ENCODE peak calls at places on chromosomes 1 and 21, in seven cellular contexts. U, C, F, T, Z, K and O are unnamed samples.

GRCh38 chr1:229165327-229165726 is 105.6 kb upstream of the RAB4A start:
- DNase-seq in U (no peak), C (no peak), F (no peak), T (no peak), Z (no peak), K (peak), O (no peak)

GRCh38 chr1:169070547-169070946 is 35.9 kb upstream of the ATP1B1 start:
- DNase-seq in U (no peak), C (no peak), F (no peak), T (no peak), Z (no peak), K (no peak), O (peak)

GRCh38 chr1:42936309-42937078 is 22.2 kb downstream of the SLC2A1 start:
- DNase-seq in U (peak), C (peak), F (no peak), T (no peak), Z (no peak), K (no peak), O (no peak)

GRCh38 chr1:197557302-197557701 is 218.0 kb downstream of the DENND1B start:
- DNase-seq in U (no peak), C (no peak), F (no peak), T (no peak), Z (no peak), K (peak), O (no peak)

GRCh38 chr1:222095606-222096475 is 354.0 kb upstream of the DUSP10 start:
- DNase-seq in U (peak), C (peak), F (peak), T (peak), Z (peak), K (peak), O (no peak)

GRCh38 chr1:160674415-160674814 is 27.6 kb upstream of the SLAMF1 start:
- DNase-seq in U (no peak), C (no peak), F (no peak), T (no peak), Z (no peak), K (no peak), O (no peak)

GRCh38 chr1:200530551-200531261 is 89.8 kb downstream of the KIF14 start:
- DNase-seq in U (no peak), C (no peak), F (no peak), T (no peak), Z (no peak), K (no peak), O (no peak)

GRCh38 chr1:246632584-246633168 is 66.4 kb downstream of the CNST start:
- DNase-seq in U (no peak), C (no peak), F (no peak), T (no peak), Z (no peak), K (no peak), O (peak)

GRCh38 chr1:12438349-12438924 is 179.6 kb downstream of the DHRS3 start:
- DNase-seq in U (no peak), C (no peak), F (no peak), T (no peak), Z (peak), K (no peak), O (no peak)

GRCh38 chr1:53145942-53146708 is 3.7 kb upstream of the SLC1A7 start:
- DNase-seq in U (peak), C (peak), F (peak), T (no peak), Z (no peak), K (peak), O (no peak)

GRCh38 chr1:4969556-4970129 is 315.2 kb downstream of the AJAP1 start:
- DNase-seq in U (no peak), C (no peak), F (no peak), T (no peak), Z (no peak), K (no peak), O (no peak)

GRCh38 chr1:2336499-2336898 is 54.9 kb downstream of the MORN1 start:
- DNase-seq in U (no peak), C (no peak), F (no peak), T (no peak), Z (no peak), K (no peak), O (no peak)

GRCh38 chr1:29245261-29245660 is 8.9 kb downstream of the PTPRU start:
- DNase-seq in U (no peak), C (no peak), F (no peak), T (no peak), Z (no peak), K (no peak), O (no peak)

GRCh38 chr1:34684246-34684645 is 70.6 kb upstream of the GJB5 start:
- DNase-seq in U (no peak), C (no peak), F (no peak), T (peak), Z (no peak), K (no peak), O (no peak)

GRCh38 chr1:17199267-17200044 is 5.5 kb upstream of the PADI1 start:
- DNase-seq in U (no peak), C (no peak), F (no peak), T (no peak), Z (no peak), K (no peak), O (no peak)

GRCh38 chr1:156336242-156336641 is 1.9 kb downstream of the CCT3 start:
- DNase-seq in U (peak), C (peak), F (no peak), T (no peak), Z (no peak), K (no peak), O (no peak)

GRCh38 chr1:77068013-77068412 is 151.2 kb downstream of the PIGK start:
- DNase-seq in U (peak), C (no peak), F (no peak), T (no peak), Z (no peak), K (no peak), O (no peak)

GRCh38 chr1:39236971-39237370 is 32.5 kb downstream of the MACF1 start:
- DNase-seq in U (no peak), C (no peak), F (no peak), T (no peak), Z (no peak), K (no peak), O (no peak)

GRCh38 chr1:39243302-39243701 is 38.8 kb downstream of the MACF1 start:
- DNase-seq in U (no peak), C (no peak), F (no peak), T (no peak), Z (no peak), K (no peak), O (no peak)

DNA sequence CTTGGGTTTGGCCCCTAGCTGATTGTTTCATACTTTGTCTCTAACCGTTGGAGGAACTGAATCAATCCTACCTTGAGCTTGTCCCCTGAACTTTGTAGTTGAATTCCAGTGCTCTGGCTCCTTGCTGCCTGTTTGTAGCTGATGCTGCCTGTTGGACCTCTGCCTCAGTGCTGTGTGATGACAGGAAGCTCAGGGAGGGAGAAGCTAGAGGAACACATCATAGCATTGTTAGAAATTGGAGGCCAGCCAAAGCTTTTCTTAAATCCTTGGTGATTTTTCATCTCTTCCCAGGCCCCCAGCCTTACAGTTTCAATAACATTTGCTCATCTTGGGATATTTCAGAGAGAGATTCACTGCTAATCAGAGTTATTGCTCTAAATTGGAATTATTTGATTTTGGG is 34.0 kb downstream of the MACF1 start:
- DNase-seq in U (no peak), C (no peak), F (no peak), T (no peak), Z (no peak), K (no peak), O (no peak)
- TF ChIP-seq JUND in U (no peak), C (no peak), F (peak), T (no peak), Z (no peak), K (no peak), O (no peak)

DNA sequence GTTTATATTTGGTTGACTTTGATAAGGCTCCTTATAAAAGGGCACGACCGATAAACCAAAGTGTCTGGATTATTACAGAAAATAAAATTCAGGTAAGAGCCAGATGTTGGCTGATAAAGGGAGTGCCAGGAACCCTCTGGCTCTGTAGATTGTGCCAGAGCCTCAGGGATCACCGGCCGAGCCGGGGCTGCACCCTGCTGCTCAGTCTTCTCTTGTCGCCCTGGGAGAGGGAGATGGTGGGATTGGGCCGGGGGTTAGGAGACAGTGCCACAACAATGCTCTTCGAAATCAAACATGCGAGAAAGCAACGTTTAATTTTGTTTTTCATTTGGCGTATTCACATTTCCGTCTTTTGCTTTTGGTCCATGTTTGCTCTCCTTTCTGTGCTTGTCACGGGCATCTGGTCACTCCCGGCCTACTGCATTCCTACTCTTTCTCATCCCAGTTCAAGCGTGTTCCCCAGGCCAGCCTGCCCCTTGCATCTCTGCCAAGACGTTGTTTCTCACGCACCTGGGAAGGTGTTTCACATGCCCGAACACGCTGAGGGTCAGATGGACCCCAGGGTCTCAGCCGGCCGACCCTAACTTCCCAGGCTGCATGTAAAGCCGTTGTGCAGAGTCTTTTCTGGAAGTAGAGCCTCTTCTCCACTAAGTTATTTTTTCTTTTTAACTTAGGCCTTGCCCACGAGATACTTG is 18.8 kb upstream of the C2CD2 start:
- DNase-seq in U (no peak), C (no peak), F (no peak), T (peak), Z (no peak), K (no peak), O (peak)
- TF ChIP-seq JUND in U (no peak), C (no peak), F (no peak), T (no peak), Z (no peak), K (no peak), O (no peak)

GRCh38 chr1:44609768-44610526 is 64.3 kb downstream of the TMEM53 start:
- DNase-seq in U (no peak), C (peak), F (no peak), T (no peak), Z (no peak), K (no peak), O (no peak)

GRCh38 chr1:44610527-44611148 is 63.6 kb downstream of the TMEM53 start:
- DNase-seq in U (no peak), C (no peak), F (no peak), T (no peak), Z (no peak), K (no peak), O (no peak)

GRCh38 chr1:44608141-44608540 is 66.1 kb downstream of the TMEM53 start:
- DNase-seq in U (no peak), C (peak), F (no peak), T (no peak), Z (no peak), K (peak), O (peak)

GRCh38 chr1:44611419-44611818 is 62.9 kb downstream of the TMEM53 start:
- DNase-seq in U (no peak), C (no peak), F (no peak), T (no peak), Z (no peak), K (no peak), O (no peak)

GRCh38 chr1:44609412-44609767 is 64.9 kb downstream of the TMEM53 start:
- DNase-seq in U (peak), C (peak), F (peak), T (peak), Z (no peak), K (peak), O (peak)
- TF ChIP-seq JUND in U (no peak), C (no peak), F (no peak), T (no peak), Z (no peak), K (no peak), O (no peak)

DNA sequence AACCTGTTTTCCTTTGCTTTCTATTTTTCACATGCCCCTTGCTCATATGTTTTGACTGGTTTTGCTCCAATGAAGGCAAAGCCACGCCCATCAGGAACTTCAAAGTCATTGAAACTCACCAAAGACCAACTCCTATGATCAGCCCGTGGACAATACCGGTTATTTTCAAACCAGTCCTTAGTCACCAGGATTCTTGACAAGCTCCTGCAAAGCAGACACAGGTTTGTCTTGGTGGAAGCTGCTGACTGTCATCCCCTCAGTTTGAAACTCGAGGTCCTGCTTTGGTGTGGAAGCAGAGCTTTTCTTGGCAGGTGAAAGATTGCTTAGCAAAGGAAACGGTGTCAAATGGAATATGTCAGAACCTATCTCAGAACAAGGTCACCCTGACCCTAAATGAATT is 384.7 kb upstream of the CXADR start:
- DNase-seq in U (no peak), C (no peak), F (no peak), T (no peak), Z (no peak), K (no peak), O (peak)
- TF ChIP-seq JUND in U (no peak), C (no peak), F (no peak), T (no peak), Z (no peak), K (no peak), O (no peak)

DNA sequence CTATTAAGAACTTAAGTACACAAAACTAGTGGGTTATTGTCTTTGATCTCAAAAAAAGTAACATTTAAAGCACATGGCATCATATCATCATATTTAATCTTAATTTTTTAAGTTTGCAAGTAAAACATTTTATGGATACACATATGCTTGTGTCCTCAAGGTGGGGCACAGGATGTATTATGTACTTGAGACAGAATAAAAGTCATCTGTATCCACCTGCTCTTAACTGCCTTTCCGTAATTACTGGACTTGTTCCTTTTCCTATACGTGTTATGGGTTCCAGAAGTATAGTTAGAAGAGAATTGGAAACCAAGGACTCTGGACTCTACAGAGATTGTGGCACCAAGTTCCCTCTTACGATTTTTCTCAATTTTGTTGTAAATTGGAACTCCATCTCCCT is 79.4 kb downstream of the FCRL5 start:
- DNase-seq in U (no peak), C (no peak), F (no peak), T (no peak), Z (no peak), K (no peak), O (no peak)
- TF ChIP-seq JUND in U (no peak), C (no peak), F (no peak), T (no peak), Z (no peak), K (no peak), O (no peak)

DNA sequence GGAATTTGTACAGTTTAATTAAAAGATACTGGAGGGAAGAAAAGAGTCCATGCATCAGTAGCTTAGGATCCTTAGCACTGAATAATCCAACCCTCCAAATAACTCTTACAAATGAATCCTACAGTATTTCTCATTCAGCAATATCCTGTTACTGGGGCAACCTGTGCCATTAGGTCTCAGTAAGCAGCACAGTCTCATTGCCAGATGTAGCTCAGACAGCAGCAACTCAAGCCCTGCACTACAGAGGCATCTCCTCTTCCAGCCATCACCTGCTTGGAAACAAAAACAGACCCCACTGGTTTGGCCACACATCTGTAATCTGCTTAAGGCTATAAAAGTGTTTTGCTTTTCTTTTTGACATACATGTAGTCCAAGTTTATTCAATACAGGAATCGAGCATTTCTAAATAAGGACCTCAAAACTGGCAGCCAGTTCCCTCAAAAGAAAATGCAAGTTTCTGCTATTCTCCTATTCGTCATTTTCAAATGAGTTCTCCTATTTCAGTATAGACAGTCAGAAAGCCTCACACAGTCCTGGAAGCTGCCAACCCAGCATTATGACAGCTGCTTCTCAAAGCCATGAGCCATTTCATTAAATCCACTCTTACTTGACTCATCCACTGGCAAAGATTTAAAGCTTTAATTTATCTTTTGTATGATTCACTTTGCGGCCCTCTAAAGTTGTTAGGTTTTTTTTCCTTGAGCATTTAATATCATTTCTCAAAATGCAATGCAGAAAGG is 129.0 kb downstream of the APP start:
- DNase-seq in U (no peak), C (no peak), F (peak), T (no peak), Z (no peak), K (no peak), O (no peak)
- TF ChIP-seq JUND in U (no peak), C (no peak), F (peak), T (no peak), Z (no peak), K (no peak), O (no peak)

DNA sequence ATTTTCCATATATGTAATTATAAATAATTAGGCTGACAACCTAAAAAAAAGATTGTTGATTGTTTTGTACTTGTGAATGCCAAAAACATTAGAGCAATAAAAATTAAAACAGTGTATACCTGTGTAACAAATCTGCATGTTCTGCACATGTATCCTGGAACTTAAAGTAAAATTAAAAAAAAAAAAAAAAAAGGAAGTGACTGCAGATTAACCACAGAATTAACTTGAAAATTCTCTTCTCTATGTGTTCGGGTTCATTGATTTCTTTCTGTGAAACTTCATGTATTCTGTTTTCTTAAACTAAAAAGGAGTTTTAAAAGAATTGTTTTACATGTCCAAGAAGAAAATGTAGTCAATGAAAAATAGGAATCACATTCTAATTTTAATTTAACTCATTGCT is 95.7 kb downstream of the FASLG start:
- DNase-seq in U (no peak), C (no peak), F (no peak), T (no peak), Z (no peak), K (no peak), O (no peak)
- TF ChIP-seq JUND in U (no peak), C (no peak), F (no peak), T (no peak), Z (no peak), K (no peak), O (no peak)

GRCh38 chr1:103218369-103218768 is 110.0 kb upstream of the COL11A1 start:
- DNase-seq in U (no peak), C (no peak), F (no peak), T (no peak), Z (no peak), K (no peak), O (no peak)
- TF ChIP-seq JUND in U (no peak), C (no peak), F (no peak), T (no peak), Z (no peak), K (no peak), O (no peak)

GRCh38 chr1:75855010-75855409 is 58.3 kb downstream of the MSH4 start:
- DNase-seq in U (peak), C (no peak), F (no peak), T (no peak), Z (no peak), K (peak), O (no peak)
- TF ChIP-seq JUND in U (no peak), C (no peak), F (no peak), T (no peak), Z (no peak), K (no peak), O (no peak)

GRCh38 chr1:14975119-14975518 is 178.4 kb upstream of the TMEM51 start:
- DNase-seq in U (no peak), C (no peak), F (no peak), T (no peak), Z (no peak), K (no peak), O (no peak)

GRCh38 chr1:14972107-14972506 is 181.4 kb upstream of the TMEM51 start:
- DNase-seq in U (no peak), C (no peak), F (no peak), T (no peak), Z (no peak), K (no peak), O (no peak)

GRCh38 chr1:14976260-14976659 is 177.3 kb upstream of the TMEM51 start:
- DNase-seq in U (no peak), C (no peak), F (no peak), T (no peak), Z (no peak), K (no peak), O (no peak)

GRCh38 chr1:14974361-14974760 is 179.2 kb upstream of the TMEM51 start:
- DNase-seq in U (no peak), C (no peak), F (no peak), T (no peak), Z (no peak), K (no peak), O (no peak)

DNA sequence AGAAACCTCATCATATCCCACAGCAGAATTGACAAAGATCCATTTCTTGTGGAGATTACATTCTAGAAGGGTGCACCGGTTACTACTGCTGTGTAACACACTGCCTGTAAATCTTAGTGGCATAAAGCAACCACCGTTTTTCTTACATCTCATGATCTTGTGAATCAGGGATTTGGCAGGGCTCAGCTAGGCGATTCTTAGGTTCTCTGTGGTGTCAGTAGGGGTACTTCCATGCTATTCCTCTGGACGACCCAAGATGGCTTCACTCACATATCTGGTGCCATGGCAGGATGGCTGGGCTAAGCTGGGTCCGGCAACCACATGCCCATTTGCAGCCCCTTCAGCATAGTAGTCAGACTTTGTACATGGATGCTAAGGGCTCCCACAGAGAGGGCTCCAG is 179.8 kb upstream of the TMEM51 start:
- DNase-seq in U (no peak), C (no peak), F (no peak), T (no peak), Z (no peak), K (no peak), O (no peak)
- TF ChIP-seq JUND in U (no peak), C (no peak), F (no peak), T (no peak), Z (no peak), K (no peak), O (no peak)